ENCODE peak calls at places on chromosome 21, in ten cellular contexts. One of them, this sample, is unnamed.

GRCh38 chr21:38794978-38795377 is 10.8 kb upstream of the ETS2 start:
- DNase-seq in COR-L47: no peak
- DNase-seq in aorta: no peak
- DNase-seq in mesendoderm: no peak
- DNase-seq in GM19239: no peak
- DNase-seq in posterior cingulate gyrus: no peak
- DNase-seq in stimulated activated CD8-positive, alpha-beta memory T cell treated with anti-CD3 and anti-CD28 coated beads, Interleukin-4, amount 100 ng/mL, for 1 hour: no peak
- DNase-seq in EL: no peak
- DNase-seq in left lung: no peak
- DNase-seq in DMS53: peak
- DNase-seq in this sample: no peak

GRCh38 chr21:43266534-43266933 is 97.7 kb downstream of the CRYAA start:
- DNase-seq in COR-L47: no peak
- DNase-seq in aorta: no peak
- DNase-seq in mesendoderm: no peak
- DNase-seq in GM19239: no peak
- DNase-seq in posterior cingulate gyrus: no peak
- DNase-seq in stimulated activated CD8-positive, alpha-beta memory T cell treated with anti-CD3 and anti-CD28 coated beads, Interleukin-4, amount 100 ng/mL, for 1 hour: no peak
- DNase-seq in EL: no peak
- DNase-seq in left lung: no peak
- DNase-seq in DMS53: no peak
- DNase-seq in this sample: no peak

GRCh38 chr21:42747746-42748351 is 94.4 kb downstream of the PDE9A start:
- DNase-seq in COR-L47: no peak
- DNase-seq in aorta: peak
- DNase-seq in mesendoderm: no peak
- DNase-seq in GM19239: no peak
- DNase-seq in posterior cingulate gyrus: no peak
- DNase-seq in stimulated activated CD8-positive, alpha-beta memory T cell treated with anti-CD3 and anti-CD28 coated beads, Interleukin-4, amount 100 ng/mL, for 1 hour: no peak
- DNase-seq in EL: no peak
- DNase-seq in left lung: no peak
- DNase-seq in DMS53: no peak
- DNase-seq in this sample: no peak

GRCh38 chr21:39116761-39117425 is 66.4 kb downstream of the PSMG1 start:
- DNase-seq in COR-L47: no peak
- DNase-seq in aorta: peak
- DNase-seq in mesendoderm: no peak
- DNase-seq in GM19239: no peak
- DNase-seq in posterior cingulate gyrus: no peak
- DNase-seq in stimulated activated CD8-positive, alpha-beta memory T cell treated with anti-CD3 and anti-CD28 coated beads, Interleukin-4, amount 100 ng/mL, for 1 hour: no peak
- DNase-seq in EL: no peak
- DNase-seq in left lung: no peak
- DNase-seq in DMS53: no peak
- DNase-seq in this sample: no peak

GRCh38 chr21:41918561-41919358 is 35.1 kb downstream of the C2CD2 start:
- DNase-seq in COR-L47: no peak
- DNase-seq in aorta: no peak
- DNase-seq in mesendoderm: no peak
- DNase-seq in GM19239: no peak
- DNase-seq in posterior cingulate gyrus: no peak
- DNase-seq in stimulated activated CD8-positive, alpha-beta memory T cell treated with anti-CD3 and anti-CD28 coated beads, Interleukin-4, amount 100 ng/mL, for 1 hour: no peak
- DNase-seq in EL: no peak
- DNase-seq in left lung: peak
- DNase-seq in DMS53: no peak
- DNase-seq in this sample: no peak

GRCh38 chr21:38242036-38242435 is 14.8 kb upstream of the KCNJ15 start:
- DNase-seq in COR-L47: no peak
- DNase-seq in aorta: no peak
- DNase-seq in mesendoderm: no peak
- DNase-seq in GM19239: no peak
- DNase-seq in posterior cingulate gyrus: no peak
- DNase-seq in stimulated activated CD8-positive, alpha-beta memory T cell treated with anti-CD3 and anti-CD28 coated beads, Interleukin-4, amount 100 ng/mL, for 1 hour: no peak
- DNase-seq in EL: no peak
- DNase-seq in left lung: no peak
- DNase-seq in DMS53: no peak
- DNase-seq in this sample: no peak

GRCh38 chr21:41133896-41134522 is 34.0 kb upstream of the BACE2 start:
- DNase-seq in COR-L47: no peak
- DNase-seq in aorta: no peak
- DNase-seq in mesendoderm: peak
- DNase-seq in GM19239: peak
- DNase-seq in posterior cingulate gyrus: no peak
- DNase-seq in stimulated activated CD8-positive, alpha-beta memory T cell treated with anti-CD3 and anti-CD28 coated beads, Interleukin-4, amount 100 ng/mL, for 1 hour: no peak
- DNase-seq in EL: peak
- DNase-seq in left lung: no peak
- DNase-seq in DMS53: peak
- DNase-seq in this sample: no peak

GRCh38 chr21:44800971-44801467 is 601 bp downstream of the UBE2G2 start:
- DNase-seq in COR-L47: peak
- DNase-seq in aorta: no peak
- DNase-seq in mesendoderm: peak
- DNase-seq in GM19239: peak
- DNase-seq in posterior cingulate gyrus: no peak
- DNase-seq in stimulated activated CD8-positive, alpha-beta memory T cell treated with anti-CD3 and anti-CD28 coated beads, Interleukin-4, amount 100 ng/mL, for 1 hour: no peak
- DNase-seq in EL: peak
- DNase-seq in left lung: no peak
- DNase-seq in DMS53: peak
- DNase-seq in this sample: peak

GRCh38 chr21:33070921-33071877 is 1.3 kb downstream of the OLIG1 start:
- DNase-seq in COR-L47: no peak
- DNase-seq in aorta: no peak
- DNase-seq in mesendoderm: peak
- DNase-seq in GM19239: peak
- DNase-seq in posterior cingulate gyrus: peak
- DNase-seq in stimulated activated CD8-positive, alpha-beta memory T cell treated with anti-CD3 and anti-CD28 coated beads, Interleukin-4, amount 100 ng/mL, for 1 hour: no peak
- DNase-seq in EL: peak
- DNase-seq in left lung: no peak
- DNase-seq in DMS53: peak
- DNase-seq in this sample: no peak

GRCh38 chr21:44427241-44428120 is 27.8 kb upstream of the LRRC3 start:
- DNase-seq in COR-L47: peak
- DNase-seq in aorta: peak
- DNase-seq in mesendoderm: no peak
- DNase-seq in GM19239: no peak
- DNase-seq in posterior cingulate gyrus: no peak
- DNase-seq in stimulated activated CD8-positive, alpha-beta memory T cell treated with anti-CD3 and anti-CD28 coated beads, Interleukin-4, amount 100 ng/mL, for 1 hour: no peak
- DNase-seq in EL: no peak
- DNase-seq in left lung: peak
- DNase-seq in DMS53: peak
- DNase-seq in this sample: no peak

GRCh38 chr21:37338671-37339526 is 27.7 kb upstream of the DYRK1A start:
- DNase-seq in COR-L47: no peak
- DNase-seq in aorta: peak
- DNase-seq in mesendoderm: peak
- DNase-seq in GM19239: no peak
- DNase-seq in posterior cingulate gyrus: no peak
- DNase-seq in stimulated activated CD8-positive, alpha-beta memory T cell treated with anti-CD3 and anti-CD28 coated beads, Interleukin-4, amount 100 ng/mL, for 1 hour: no peak
- DNase-seq in EL: peak
- DNase-seq in left lung: peak
- DNase-seq in DMS53: peak
- DNase-seq in this sample: no peak

GRCh38 chr21:38984568-38984967 is 178.8 kb downstream of the ETS2 start:
- DNase-seq in COR-L47: no peak
- DNase-seq in aorta: no peak
- DNase-seq in mesendoderm: no peak
- DNase-seq in GM19239: no peak
- DNase-seq in posterior cingulate gyrus: no peak
- DNase-seq in stimulated activated CD8-positive, alpha-beta memory T cell treated with anti-CD3 and anti-CD28 coated beads, Interleukin-4, amount 100 ng/mL, for 1 hour: no peak
- DNase-seq in EL: no peak
- DNase-seq in left lung: no peak
- DNase-seq in DMS53: no peak
- DNase-seq in this sample: no peak

GRCh38 chr21:32829504-32829903 is 57.9 kb upstream of the PAXBP1 start:
- DNase-seq in COR-L47: no peak
- DNase-seq in aorta: no peak
- DNase-seq in mesendoderm: no peak
- DNase-seq in GM19239: no peak
- DNase-seq in posterior cingulate gyrus: no peak
- DNase-seq in stimulated activated CD8-positive, alpha-beta memory T cell treated with anti-CD3 and anti-CD28 coated beads, Interleukin-4, amount 100 ng/mL, for 1 hour: no peak
- DNase-seq in EL: no peak
- DNase-seq in left lung: no peak
- DNase-seq in DMS53: no peak
- DNase-seq in this sample: no peak

GRCh38 chr21:37829447-37829846 is 86.8 kb downstream of the KCNJ6 start:
- DNase-seq in COR-L47: no peak
- DNase-seq in aorta: peak
- DNase-seq in mesendoderm: no peak
- DNase-seq in GM19239: no peak
- DNase-seq in posterior cingulate gyrus: no peak
- DNase-seq in stimulated activated CD8-positive, alpha-beta memory T cell treated with anti-CD3 and anti-CD28 coated beads, Interleukin-4, amount 100 ng/mL, for 1 hour: no peak
- DNase-seq in EL: peak
- DNase-seq in left lung: peak
- DNase-seq in DMS53: no peak
- DNase-seq in this sample: no peak

GRCh38 chr21:42607525-42608102 is 45.8 kb upstream of the PDE9A start:
- DNase-seq in COR-L47: no peak
- DNase-seq in aorta: peak
- DNase-seq in mesendoderm: no peak
- DNase-seq in GM19239: no peak
- DNase-seq in posterior cingulate gyrus: no peak
- DNase-seq in stimulated activated CD8-positive, alpha-beta memory T cell treated with anti-CD3 and anti-CD28 coated beads, Interleukin-4, amount 100 ng/mL, for 1 hour: no peak
- DNase-seq in EL: no peak
- DNase-seq in left lung: no peak
- DNase-seq in DMS53: no peak
- DNase-seq in this sample: no peak

GRCh38 chr21:36203603-36203889 is 46.9 kb downstream of the DOP1B start:
- DNase-seq in COR-L47: no peak
- DNase-seq in aorta: peak
- DNase-seq in mesendoderm: peak
- DNase-seq in GM19239: peak
- DNase-seq in posterior cingulate gyrus: no peak
- DNase-seq in stimulated activated CD8-positive, alpha-beta memory T cell treated with anti-CD3 and anti-CD28 coated beads, Interleukin-4, amount 100 ng/mL, for 1 hour: no peak
- DNase-seq in EL: peak
- DNase-seq in left lung: no peak
- DNase-seq in DMS53: peak
- DNase-seq in this sample: peak

GRCh38 chr21:22374218-22374969 is 1376.2 kb downstream of the NCAM2 start:
- DNase-seq in COR-L47: peak
- DNase-seq in aorta: no peak
- DNase-seq in mesendoderm: peak
- DNase-seq in GM19239: no peak
- DNase-seq in posterior cingulate gyrus: no peak
- DNase-seq in stimulated activated CD8-positive, alpha-beta memory T cell treated with anti-CD3 and anti-CD28 coated beads, Interleukin-4, amount 100 ng/mL, for 1 hour: no peak
- DNase-seq in EL: no peak
- DNase-seq in left lung: no peak
- DNase-seq in DMS53: no peak
- DNase-seq in this sample: no peak

GRCh38 chr21:36692844-36693143 is 6.1 kb upstream of the SIM2 start:
- DNase-seq in COR-L47: no peak
- DNase-seq in aorta: no peak
- DNase-seq in mesendoderm: no peak
- DNase-seq in GM19239: no peak
- DNase-seq in posterior cingulate gyrus: no peak
- DNase-seq in stimulated activated CD8-positive, alpha-beta memory T cell treated with anti-CD3 and anti-CD28 coated beads, Interleukin-4, amount 100 ng/mL, for 1 hour: no peak
- DNase-seq in EL: no peak
- DNase-seq in left lung: no peak
- DNase-seq in DMS53: no peak
- DNase-seq in this sample: no peak

GRCh38 chr21:43585924-43586411 is 73.3 kb downstream of the HSF2BP start:
- DNase-seq in COR-L47: no peak
- DNase-seq in aorta: no peak
- DNase-seq in mesendoderm: peak
- DNase-seq in GM19239: no peak
- DNase-seq in posterior cingulate gyrus: no peak
- DNase-seq in stimulated activated CD8-positive, alpha-beta memory T cell treated with anti-CD3 and anti-CD28 coated beads, Interleukin-4, amount 100 ng/mL, for 1 hour: no peak
- DNase-seq in EL: peak
- DNase-seq in left lung: no peak
- DNase-seq in DMS53: peak
- DNase-seq in this sample: no peak

GRCh38 chr21:45763506-45763905 is 120.0 kb downstream of the PCBP3 start:
- DNase-seq in COR-L47: no peak
- DNase-seq in aorta: peak
- DNase-seq in mesendoderm: no peak
- DNase-seq in GM19239: no peak
- DNase-seq in posterior cingulate gyrus: no peak
- DNase-seq in stimulated activated CD8-positive, alpha-beta memory T cell treated with anti-CD3 and anti-CD28 coated beads, Interleukin-4, amount 100 ng/mL, for 1 hour: no peak
- DNase-seq in EL: no peak
- DNase-seq in left lung: no peak
- DNase-seq in DMS53: no peak
- DNase-seq in this sample: no peak

GRCh38 chr21:46624050-46624449 is 11.4 kb upstream of the PRMT2 start:
- DNase-seq in COR-L47: no peak
- DNase-seq in aorta: no peak
- DNase-seq in mesendoderm: no peak
- DNase-seq in GM19239: no peak
- DNase-seq in posterior cingulate gyrus: no peak
- DNase-seq in stimulated activated CD8-positive, alpha-beta memory T cell treated with anti-CD3 and anti-CD28 coated beads, Interleukin-4, amount 100 ng/mL, for 1 hour: no peak
- DNase-seq in EL: no peak
- DNase-seq in left lung: no peak
- DNase-seq in DMS53: no peak
- DNase-seq in this sample: no peak

GRCh38 chr21:38787461-38788274 is 18.1 kb upstream of the ETS2 start:
- DNase-seq in COR-L47: no peak
- DNase-seq in aorta: no peak
- DNase-seq in mesendoderm: peak
- DNase-seq in GM19239: no peak
- DNase-seq in posterior cingulate gyrus: no peak
- DNase-seq in stimulated activated CD8-positive, alpha-beta memory T cell treated with anti-CD3 and anti-CD28 coated beads, Interleukin-4, amount 100 ng/mL, for 1 hour: no peak
- DNase-seq in EL: peak
- DNase-seq in left lung: peak
- DNase-seq in DMS53: peak
- DNase-seq in this sample: no peak

GRCh38 chr21:36113647-36114428 is 21.0 kb upstream of the CBR3 start:
- DNase-seq in COR-L47: peak
- DNase-seq in aorta: no peak
- DNase-seq in mesendoderm: no peak
- DNase-seq in GM19239: no peak
- DNase-seq in posterior cingulate gyrus: no peak
- DNase-seq in stimulated activated CD8-positive, alpha-beta memory T cell treated with anti-CD3 and anti-CD28 coated beads, Interleukin-4, amount 100 ng/mL, for 1 hour: no peak
- DNase-seq in EL: no peak
- DNase-seq in left lung: peak
- DNase-seq in DMS53: peak
- DNase-seq in this sample: no peak

GRCh38 chr21:17802568-17802967 is 16.6 kb downstream of the C21orf91 start:
- DNase-seq in COR-L47: no peak
- DNase-seq in aorta: no peak
- DNase-seq in mesendoderm: no peak
- DNase-seq in GM19239: no peak
- DNase-seq in posterior cingulate gyrus: no peak
- DNase-seq in stimulated activated CD8-positive, alpha-beta memory T cell treated with anti-CD3 and anti-CD28 coated beads, Interleukin-4, amount 100 ng/mL, for 1 hour: no peak
- DNase-seq in EL: peak
- DNase-seq in left lung: no peak
- DNase-seq in DMS53: no peak
- DNase-seq in this sample: no peak

GRCh38 chr21:42057861-42058437 is 13.2 kb upstream of the UMODL1 start:
- DNase-seq in COR-L47: no peak
- DNase-seq in aorta: peak
- DNase-seq in mesendoderm: no peak
- DNase-seq in GM19239: no peak
- DNase-seq in posterior cingulate gyrus: no peak
- DNase-seq in stimulated activated CD8-positive, alpha-beta memory T cell treated with anti-CD3 and anti-CD28 coated beads, Interleukin-4, amount 100 ng/mL, for 1 hour: no peak
- DNase-seq in EL: no peak
- DNase-seq in left lung: no peak
- DNase-seq in DMS53: peak
- DNase-seq in this sample: no peak

GRCh38 chr21:18840239-18840638 is 436.7 kb upstream of the TMPRSS15 start:
- DNase-seq in COR-L47: peak
- DNase-seq in aorta: no peak
- DNase-seq in mesendoderm: peak
- DNase-seq in GM19239: no peak
- DNase-seq in posterior cingulate gyrus: no peak
- DNase-seq in stimulated activated CD8-positive, alpha-beta memory T cell treated with anti-CD3 and anti-CD28 coated beads, Interleukin-4, amount 100 ng/mL, for 1 hour: no peak
- DNase-seq in EL: no peak
- DNase-seq in left lung: no peak
- DNase-seq in DMS53: peak
- DNase-seq in this sample: no peak

GRCh38 chr21:44522753-44523204 is 17.2 kb downstream of the KRTAP10-1 start:
- DNase-seq in COR-L47: no peak
- DNase-seq in aorta: no peak
- DNase-seq in mesendoderm: no peak
- DNase-seq in GM19239: no peak
- DNase-seq in posterior cingulate gyrus: no peak
- DNase-seq in stimulated activated CD8-positive, alpha-beta memory T cell treated with anti-CD3 and anti-CD28 coated beads, Interleukin-4, amount 100 ng/mL, for 1 hour: no peak
- DNase-seq in EL: no peak
- DNase-seq in left lung: peak
- DNase-seq in DMS53: peak
- DNase-seq in this sample: no peak

GRCh38 chr21:33894736-33895288 is 20.8 kb downstream of the ATP5PO start:
- DNase-seq in COR-L47: peak
- DNase-seq in aorta: peak
- DNase-seq in mesendoderm: peak
- DNase-seq in GM19239: peak
- DNase-seq in posterior cingulate gyrus: peak
- DNase-seq in stimulated activated CD8-positive, alpha-beta memory T cell treated with anti-CD3 and anti-CD28 coated beads, Interleukin-4, amount 100 ng/mL, for 1 hour: peak
- DNase-seq in EL: peak
- DNase-seq in left lung: peak
- DNase-seq in DMS53: peak
- DNase-seq in this sample: no peak